ENCODE peak calls at places on chromosomes 12 and 14, in seven cellular contexts. One of them, this sample, is unnamed.

GRCh38 chr14:104175041-104175440 is 36.7 kb downstream of the KIF26A start:
- DNase-seq in progenitor cell of endocrine pancreas: no peak
- DNase-seq in activated T-cell treated with anti-CD3 and anti-CD28 coated beads for 1 hour: no peak
- DNase-seq in GM03348: no peak
- DNase-seq in non-pigmented ciliary epithelial cell: no peak
- DNase-seq in GM04504: no peak
- DNase-seq in ELF-1: no peak
- DNase-seq in this sample: no peak

GRCh38 chr12:66984962-66985361 is 284.2 kb upstream of the CAND1 start:
- DNase-seq in non-pigmented ciliary epithelial cell: no peak
- DNase-seq in GM04504: no peak
- DNase-seq in ELF-1: no peak
- DNase-seq in GM03348: no peak
- DNase-seq in progenitor cell of endocrine pancreas: no peak
- DNase-seq in activated T-cell treated with anti-CD3 and anti-CD28 coated beads for 1 hour: no peak
- DNase-seq in this sample: no peak

GRCh38 chr12:15880721-15881120 is 1.5 kb upstream of the STRAP start:
- DNase-seq in GM03348: no peak
- DNase-seq in ELF-1: no peak
- DNase-seq in non-pigmented ciliary epithelial cell: no peak
- DNase-seq in activated T-cell treated with anti-CD3 and anti-CD28 coated beads for 1 hour: no peak
- DNase-seq in GM04504: no peak
- DNase-seq in progenitor cell of endocrine pancreas: no peak
- DNase-seq in this sample: no peak

GRCh38 chr12:97681612-97682504 is 219.3 kb downstream of the RMST start:
- DNase-seq in activated T-cell treated with anti-CD3 and anti-CD28 coated beads for 1 hour: no peak
- DNase-seq in ELF-1: no peak
- DNase-seq in non-pigmented ciliary epithelial cell: no peak
- DNase-seq in GM04504: no peak
- DNase-seq in GM03348: no peak
- DNase-seq in progenitor cell of endocrine pancreas: no peak
- DNase-seq in this sample: no peak

GRCh38 chr14:104087981-104088850 is 2.7 kb downstream of the ASPG start:
- DNase-seq in non-pigmented ciliary epithelial cell: no peak
- DNase-seq in GM04504: no peak
- DNase-seq in progenitor cell of endocrine pancreas: no peak
- DNase-seq in ELF-1: no peak
- DNase-seq in activated T-cell treated with anti-CD3 and anti-CD28 coated beads for 1 hour: no peak
- DNase-seq in GM03348: no peak
- DNase-seq in this sample: peak

GRCh38 chr14:106586098-106586704 is 1059.8 kb downstream of the TMEM121 start:
- DNase-seq in ELF-1: peak
- DNase-seq in non-pigmented ciliary epithelial cell: no peak
- DNase-seq in activated T-cell treated with anti-CD3 and anti-CD28 coated beads for 1 hour: peak
- DNase-seq in progenitor cell of endocrine pancreas: no peak
- DNase-seq in GM03348: no peak
- DNase-seq in GM04504: no peak
- DNase-seq in this sample: no peak

GRCh38 chr12:20150835-20151234 is 217.5 kb upstream of the PDE3A start:
- DNase-seq in activated T-cell treated with anti-CD3 and anti-CD28 coated beads for 1 hour: no peak
- DNase-seq in GM03348: no peak
- DNase-seq in progenitor cell of endocrine pancreas: no peak
- DNase-seq in ELF-1: no peak
- DNase-seq in GM04504: no peak
- DNase-seq in non-pigmented ciliary epithelial cell: no peak
- DNase-seq in this sample: no peak

GRCh38 chr12:27967551-27968054 is 4.9 kb downstream of the PTHLH start:
- DNase-seq in GM04504: no peak
- DNase-seq in progenitor cell of endocrine pancreas: no peak
- DNase-seq in GM03348: peak
- DNase-seq in ELF-1: no peak
- DNase-seq in activated T-cell treated with anti-CD3 and anti-CD28 coated beads for 1 hour: no peak
- DNase-seq in non-pigmented ciliary epithelial cell: no peak
- DNase-seq in this sample: no peak

GRCh38 chr14:60981626-60982455 is 796 bp downstream of the SLC38A6 start:
- DNase-seq in GM04504: peak
- DNase-seq in non-pigmented ciliary epithelial cell: peak
- DNase-seq in progenitor cell of endocrine pancreas: no peak
- DNase-seq in ELF-1: no peak
- DNase-seq in GM03348: peak
- DNase-seq in activated T-cell treated with anti-CD3 and anti-CD28 coated beads for 1 hour: no peak
- DNase-seq in this sample: no peak

GRCh38 chr12:42669471-42669997 is 80.0 kb upstream of the PRICKLE1 start:
- DNase-seq in progenitor cell of endocrine pancreas: no peak
- DNase-seq in GM04504: no peak
- DNase-seq in activated T-cell treated with anti-CD3 and anti-CD28 coated beads for 1 hour: no peak
- DNase-seq in ELF-1: no peak
- DNase-seq in GM03348: no peak
- DNase-seq in non-pigmented ciliary epithelial cell: no peak
- DNase-seq in this sample: no peak

GRCh38 chr14:59187802-59188460 is 536 bp upstream of the DAAM1 start:
- DNase-seq in progenitor cell of endocrine pancreas: no peak
- DNase-seq in GM03348: peak
- DNase-seq in non-pigmented ciliary epithelial cell: no peak
- DNase-seq in activated T-cell treated with anti-CD3 and anti-CD28 coated beads for 1 hour: peak
- DNase-seq in GM04504: no peak
- DNase-seq in ELF-1: no peak
- DNase-seq in this sample: peak

GRCh38 chr12:123485756-123486155 is 27.8 kb downstream of the SNRNP35 start:
- DNase-seq in GM04504: no peak
- DNase-seq in ELF-1: no peak
- DNase-seq in GM03348: no peak
- DNase-seq in progenitor cell of endocrine pancreas: no peak
- DNase-seq in non-pigmented ciliary epithelial cell: no peak
- DNase-seq in activated T-cell treated with anti-CD3 and anti-CD28 coated beads for 1 hour: no peak
- DNase-seq in this sample: peak

GRCh38 chr12:18139989-18140596 is 50.1 kb upstream of the RERGL start:
- DNase-seq in activated T-cell treated with anti-CD3 and anti-CD28 coated beads for 1 hour: no peak
- DNase-seq in non-pigmented ciliary epithelial cell: no peak
- DNase-seq in GM04504: peak
- DNase-seq in progenitor cell of endocrine pancreas: no peak
- DNase-seq in ELF-1: no peak
- DNase-seq in GM03348: peak
- DNase-seq in this sample: no peak

GRCh38 chr12:124930576-124930975 is 16.1 kb upstream of the UBC start:
- DNase-seq in progenitor cell of endocrine pancreas: no peak
- DNase-seq in GM04504: no peak
- DNase-seq in non-pigmented ciliary epithelial cell: no peak
- DNase-seq in ELF-1: no peak
- DNase-seq in activated T-cell treated with anti-CD3 and anti-CD28 coated beads for 1 hour: no peak
- DNase-seq in GM03348: no peak
- DNase-seq in this sample: no peak

GRCh38 chr12:124327362-124328043 is 32.6 kb downstream of the RFLNA start:
- DNase-seq in activated T-cell treated with anti-CD3 and anti-CD28 coated beads for 1 hour: no peak
- DNase-seq in ELF-1: no peak
- DNase-seq in GM04504: no peak
- DNase-seq in GM03348: no peak
- DNase-seq in progenitor cell of endocrine pancreas: no peak
- DNase-seq in non-pigmented ciliary epithelial cell: no peak
- DNase-seq in this sample: no peak

GRCh38 chr14:44833376-44833775 is 128.4 kb downstream of the KLHL28 start:
- DNase-seq in activated T-cell treated with anti-CD3 and anti-CD28 coated beads for 1 hour: no peak
- DNase-seq in non-pigmented ciliary epithelial cell: no peak
- DNase-seq in progenitor cell of endocrine pancreas: no peak
- DNase-seq in GM04504: no peak
- DNase-seq in ELF-1: no peak
- DNase-seq in GM03348: peak
- DNase-seq in this sample: no peak

GRCh38 chr12:39764944-39765560 is 145.4 kb upstream of the ABCD2 start:
- DNase-seq in GM04504: peak
- DNase-seq in GM03348: peak
- DNase-seq in activated T-cell treated with anti-CD3 and anti-CD28 coated beads for 1 hour: no peak
- DNase-seq in ELF-1: no peak
- DNase-seq in non-pigmented ciliary epithelial cell: peak
- DNase-seq in progenitor cell of endocrine pancreas: no peak
- DNase-seq in this sample: no peak

GRCh38 chr14:104680056-104680805 is 9.2 kb upstream of the INF2 start:
- DNase-seq in non-pigmented ciliary epithelial cell: no peak
- DNase-seq in GM04504: no peak
- DNase-seq in activated T-cell treated with anti-CD3 and anti-CD28 coated beads for 1 hour: no peak
- DNase-seq in progenitor cell of endocrine pancreas: no peak
- DNase-seq in ELF-1: peak
- DNase-seq in GM03348: peak
- DNase-seq in this sample: peak

GRCh38 chr12:75739916-75740315 is 228.5 kb upstream of the KRR1 start:
- DNase-seq in GM04504: no peak
- DNase-seq in ELF-1: no peak
- DNase-seq in GM03348: no peak
- DNase-seq in progenitor cell of endocrine pancreas: no peak
- DNase-seq in activated T-cell treated with anti-CD3 and anti-CD28 coated beads for 1 hour: no peak
- DNase-seq in non-pigmented ciliary epithelial cell: no peak
- DNase-seq in this sample: no peak

GRCh38 chr12:2551097-2551496 is 243.7 kb upstream of the FKBP4 start:
- DNase-seq in non-pigmented ciliary epithelial cell: no peak
- DNase-seq in GM04504: no peak
- DNase-seq in GM03348: no peak
- DNase-seq in progenitor cell of endocrine pancreas: no peak
- DNase-seq in ELF-1: no peak
- DNase-seq in activated T-cell treated with anti-CD3 and anti-CD28 coated beads for 1 hour: no peak
- DNase-seq in this sample: no peak

This sample was measured in posterior cingulate gyrus.